ENCODE peak calls at places on chromosomes 13 and 19, in four cellular contexts. C, T, I and E are unnamed samples.

GRCh38 chr13:86870388-86870966 is 800.7 kb upstream of the SLITRK5 start:
- DNase-seq in C (peak), T (peak), I (no peak), E (no peak)

GRCh38 chr13:110394371-110394841 is 87.3 kb downstream of the COL4A2 start:
- DNase-seq in T (no peak), C (peak), I (no peak), E (no peak)

GRCh38 chr13:77040835-77041234 is 13.9 kb upstream of the FBXL3 start:
- DNase-seq in C (no peak), I (no peak), T (no peak), E (no peak)

GRCh38 chr19:2302319-2303208 is 5.4 kb downstream of the LINGO3 start:
- DNase-seq in T (peak), C (peak), I (peak), E (no peak)

GRCh38 chr19:58355891-58356235 is 2.6 kb upstream of the A1BG start:
- DNase-seq in C (no peak), I (no peak), T (no peak), E (no peak)

GRCh38 chr13:110340812-110341444 is 33.8 kb downstream of the COL4A2 start:
- DNase-seq in T (peak), C (peak), I (no peak), E (no peak)

GRCh38 chr13:47188802-47189201 is 291.9 kb upstream of the HTR2A start:
- DNase-seq in I (no peak), C (peak), T (peak), E (no peak)

GRCh38 chr19:14146789-14147216 is 10.4 kb upstream of the ASF1B start:
- DNase-seq in T (no peak), C (peak), I (no peak), E (no peak)

GRCh38 chr13:34114581-34114980 is 296.6 kb downstream of the RFC3 start:
- DNase-seq in T (no peak), I (no peak), C (no peak), E (no peak)

GRCh38 chr19:55434356-55434755 is 8.7 kb downstream of the SHISA7 start:
- DNase-seq in C (no peak), T (no peak), I (no peak), E (no peak)
- H4K5ac ChIP-seq in C (no peak), T (no peak), I (no peak), E (no peak)

GRCh38 chr13:51000058-51000457 is 90.5 kb downstream of the RNASEH2B start:
- DNase-seq in T (no peak), I (no peak), C (no peak), E (no peak)

GRCh38 chr13:50995870-50996269 is 86.3 kb downstream of the RNASEH2B start:
- DNase-seq in C (no peak), T (no peak), I (no peak), E (no peak)

GRCh38 chr13:51000576-51001260 is 91.1 kb downstream of the RNASEH2B start:
- DNase-seq in I (no peak), T (no peak), C (peak), E (no peak)

GRCh38 chr13:50999641-51000040 is 90.0 kb downstream of the RNASEH2B start:
- DNase-seq in I (no peak), C (no peak), T (no peak), E (no peak)

DNA sequence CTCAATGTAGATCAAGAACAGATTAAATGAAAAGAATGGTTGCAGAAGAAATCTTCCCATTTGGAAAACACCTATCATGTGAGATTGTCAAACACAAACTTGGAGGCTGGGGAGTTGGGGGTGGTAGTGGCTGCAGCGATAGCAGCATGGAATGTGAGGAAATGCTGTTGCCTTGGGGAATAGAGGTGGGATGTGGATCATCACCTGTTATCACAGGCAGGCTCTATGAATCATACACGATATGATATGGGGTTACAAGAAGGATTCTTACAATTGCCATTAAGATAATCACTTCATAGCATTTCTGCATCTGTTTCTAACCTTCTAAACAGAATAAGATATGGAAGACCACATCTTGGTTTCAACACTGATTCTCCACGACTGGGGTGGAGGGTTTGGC is 88.7 kb downstream of the RNASEH2B start:
- DNase-seq in I (no peak), T (peak), C (no peak), E (no peak)
- H4K5ac ChIP-seq in I (no peak), T (no peak), C (no peak), E (no peak)

DNA sequence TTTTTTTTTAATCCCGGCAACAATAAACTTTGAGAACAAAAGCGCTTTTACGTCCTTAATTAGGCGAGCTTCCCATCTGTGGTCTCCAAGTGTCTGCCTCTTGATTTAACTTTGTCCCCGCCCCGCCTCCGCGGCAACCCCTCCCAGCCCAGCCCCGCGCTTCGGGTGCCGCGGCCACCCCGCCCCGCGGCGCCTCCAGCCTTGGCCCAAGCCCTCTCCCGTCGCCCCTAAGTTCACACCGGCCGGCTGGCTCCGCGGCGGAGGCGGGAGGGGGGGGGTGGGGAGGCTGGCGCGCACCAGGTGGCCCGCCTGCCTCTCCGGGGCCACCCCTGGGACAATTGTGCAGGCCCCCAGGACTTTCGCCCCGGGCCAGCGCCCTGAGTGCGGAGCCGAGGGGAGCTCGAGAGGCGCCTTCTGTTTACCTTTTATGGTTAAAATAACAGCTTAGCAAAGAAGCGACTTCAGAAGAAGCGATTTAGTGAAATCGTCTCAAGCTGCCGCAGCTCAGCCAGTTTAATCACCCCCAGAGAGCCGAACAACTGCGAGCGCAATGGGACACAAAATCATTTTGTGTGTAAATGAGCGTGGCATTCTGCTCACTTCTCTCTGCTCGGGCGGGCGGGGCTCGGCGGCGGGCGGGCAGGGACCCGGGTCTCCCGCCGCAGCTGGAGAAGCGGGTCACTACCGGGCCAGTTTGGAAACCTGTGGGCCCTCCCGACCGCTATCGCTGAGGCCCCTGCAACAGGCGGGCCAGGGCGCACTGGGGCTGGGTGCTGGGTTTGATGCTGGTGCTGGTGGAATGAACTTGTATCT is 1.4 kb downstream of the KCTD15 start:
- DNase-seq in I (peak), T (peak), C (peak), E (no peak)
- H4K5ac ChIP-seq in I (no peak), T (no peak), C (no peak), E (peak)

GRCh38 chr13:60111726-60112125 is 52.0 kb downstream of the DIAPH3 start:
- DNase-seq in I (no peak), C (peak), T (no peak), E (no peak)

GRCh38 chr13:60114499-60115028 is 49.2 kb downstream of the DIAPH3 start:
- DNase-seq in C (no peak), T (no peak), I (no peak), E (no peak)

GRCh38 chr13:60112771-60113170 is 51.0 kb downstream of the DIAPH3 start:
- DNase-seq in C (peak), T (no peak), I (no peak), E (no peak)

DNA sequence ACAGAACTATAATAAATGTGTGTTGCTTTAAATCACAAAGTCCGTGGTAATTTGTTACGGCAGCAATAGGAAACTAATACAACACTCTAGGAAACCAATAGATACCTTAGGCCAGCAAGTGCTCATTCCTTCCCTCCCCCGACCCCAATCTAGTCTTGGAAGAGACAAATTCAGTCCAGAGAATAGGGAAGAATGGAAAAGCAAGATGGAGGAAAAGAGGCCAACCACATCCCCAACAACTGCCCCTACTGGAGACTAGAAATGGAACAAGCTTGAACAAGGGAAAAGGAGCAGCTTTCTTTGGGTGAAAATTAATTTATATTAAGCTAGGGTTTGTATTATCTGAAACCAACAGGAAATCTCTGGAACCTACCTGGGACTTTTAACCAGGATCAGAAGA is 54.4 kb downstream of the DIAPH3 start:
- DNase-seq in T (no peak), I (no peak), C (no peak), E (no peak)
- H4K5ac ChIP-seq in T (no peak), I (no peak), C (peak), E (no peak)

GRCh38 chr19:4080473-4080872 is 13.8 kb upstream of the ZBTB7A start:
- DNase-seq in T (no peak), I (no peak), C (no peak), E (no peak)

GRCh38 chr19:4081441-4082129 is 14.9 kb upstream of the ZBTB7A start:
- DNase-seq in I (no peak), C (no peak), T (peak), E (no peak)

GRCh38 chr19:4083677-4084546 is 17.2 kb upstream of the ZBTB7A start:
- DNase-seq in C (no peak), I (peak), T (peak), E (no peak)

GRCh38 chr19:4084547-4084877 is 17.8 kb upstream of the ZBTB7A start:
- DNase-seq in C (no peak), T (no peak), I (no peak), E (no peak)

GRCh38 chr19:4082172-4082571 is 15.5 kb upstream of the ZBTB7A start:
- DNase-seq in C (no peak), I (no peak), T (no peak), E (no peak)
- H4K5ac ChIP-seq in C (no peak), I (no peak), T (no peak), E (no peak)

DNA sequence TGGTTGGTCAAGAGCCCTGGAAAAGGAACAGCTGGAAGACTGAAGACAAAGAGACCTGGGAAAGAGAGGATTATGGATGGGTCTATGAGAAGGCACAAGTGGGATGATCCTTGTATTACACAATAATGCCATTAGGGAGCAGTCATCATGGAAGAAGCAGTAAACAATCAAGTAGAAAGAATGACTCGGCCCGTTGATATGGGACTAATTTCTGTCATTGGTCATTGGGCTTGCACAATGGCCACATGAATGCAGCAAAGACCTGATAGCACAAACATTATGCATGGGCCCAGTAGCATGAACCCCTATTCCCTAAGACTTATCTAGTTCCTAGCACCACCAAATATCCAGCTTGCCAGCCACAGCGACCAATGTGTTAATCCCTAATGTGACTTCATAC is 390.3 kb upstream of the ZNF507 start:
- DNase-seq in T (peak), C (no peak), I (no peak), E (no peak)
- H4K5ac ChIP-seq in T (no peak), C (no peak), I (no peak), E (no peak)

GRCh38 chr19:55601127-55601526 is 1.0 kb downstream of the ZNF524 start:
- DNase-seq in T (no peak), I (no peak), C (no peak), E (no peak)
- H4K5ac ChIP-seq in T (no peak), I (no peak), C (peak), E (no peak)

GRCh38 chr19:12000152-12000981 is 35.1 kb downstream of the ZNF433 start:
- DNase-seq in T (no peak), I (no peak), C (peak), E (no peak)
- H4K5ac ChIP-seq in T (no peak), I (no peak), C (no peak), E (no peak)

DNA sequence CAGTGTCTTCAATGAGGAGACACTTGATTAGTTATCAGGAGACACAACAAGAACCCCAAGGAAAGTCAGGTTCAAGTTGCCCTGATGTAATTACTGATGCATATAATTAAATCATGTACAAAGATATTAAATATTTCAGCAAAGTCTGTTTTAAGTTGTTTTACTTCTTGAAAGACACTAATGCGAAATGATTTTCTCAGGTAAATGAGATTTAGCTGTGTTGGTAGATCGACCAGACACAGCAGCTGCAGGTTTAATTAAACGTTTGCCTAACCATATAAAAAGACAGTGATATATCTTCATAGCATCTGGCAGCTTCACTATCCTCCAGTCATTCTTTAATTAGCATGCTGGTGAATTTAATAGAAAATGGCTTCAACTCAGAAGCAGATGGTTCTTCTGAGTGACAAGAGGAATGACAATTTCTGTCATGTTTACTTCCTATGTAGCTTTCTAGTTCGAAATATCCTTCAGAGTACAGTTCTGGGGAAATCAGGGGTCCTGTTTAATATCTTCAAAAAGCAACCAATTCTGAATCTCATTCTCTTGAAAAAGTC is 69.3 kb downstream of the NHLRC3 start:
- DNase-seq in C (no peak), T (no peak), I (no peak), E (no peak)
- H4K5ac ChIP-seq in C (no peak), T (no peak), I (no peak), E (no peak)

GRCh38 chr13:106594986-106595385 is 27.0 kb upstream of the ARGLU1 start:
- DNase-seq in C (no peak), T (no peak), I (no peak), E (no peak)
- H4K5ac ChIP-seq in C (no peak), T (no peak), I (no peak), E (no peak)